ENCODE peak calls at places on chromosomes 12 and 14, in five cellular contexts. One of them, this sample, is unnamed.

GRCh38 chr14:69553221-69553620 is 21.4 kb downstream of the CCDC177 start:
- DNase-seq in ascending aorta: no peak
- DNase-seq in colonic mucosa: no peak
- DNase-seq in fibroblast of lung: peak
- DNase-seq in IMR-90: peak
- DNase-seq in this sample: no peak

GRCh38 chr14:105195533-105196227 is 14.6 kb upstream of the NUDT14 start:
- DNase-seq in fibroblast of lung: no peak
- DNase-seq in colonic mucosa: no peak
- DNase-seq in ascending aorta: no peak
- DNase-seq in IMR-90: no peak
- DNase-seq in this sample: no peak

GRCh38 chr12:49885118-49885517 is 18.6 kb downstream of the FAIM2 start:
- DNase-seq in colonic mucosa: no peak
- DNase-seq in fibroblast of lung: no peak
- DNase-seq in IMR-90: no peak
- DNase-seq in ascending aorta: no peak
- DNase-seq in this sample: no peak

GRCh38 chr14:104080557-104081492 is 4.7 kb upstream of the ASPG start:
- DNase-seq in ascending aorta: no peak
- DNase-seq in colonic mucosa: peak
- DNase-seq in fibroblast of lung: no peak
- DNase-seq in IMR-90: no peak
- DNase-seq in this sample: no peak

GRCh38 chr12:24899503-24900098 is 49.3 kb downstream of the BCAT1 start:
- DNase-seq in fibroblast of lung: no peak
- DNase-seq in colonic mucosa: no peak
- DNase-seq in ascending aorta: no peak
- DNase-seq in IMR-90: no peak
- DNase-seq in this sample: no peak

GRCh38 chr14:36105401-36105800 is 71.1 kb downstream of the PTCSC3 start:
- DNase-seq in IMR-90: no peak
- DNase-seq in ascending aorta: no peak
- DNase-seq in fibroblast of lung: no peak
- DNase-seq in colonic mucosa: no peak
- DNase-seq in this sample: no peak

GRCh38 chr14:100859781-100860180 is 33.9 kb downstream of the MEG3 start:
- DNase-seq in IMR-90: no peak
- DNase-seq in colonic mucosa: no peak
- DNase-seq in fibroblast of lung: no peak
- DNase-seq in ascending aorta: no peak
- DNase-seq in this sample: no peak

GRCh38 chr14:104752338-104752734 is 611 bp upstream of the SIVA1 start:
- DNase-seq in colonic mucosa: no peak
- DNase-seq in ascending aorta: no peak
- DNase-seq in IMR-90: no peak
- DNase-seq in fibroblast of lung: no peak
- DNase-seq in this sample: no peak

GRCh38 chr12:132825089-132825488 is 3.6 kb downstream of the GOLGA3 start:
- DNase-seq in ascending aorta: no peak
- DNase-seq in colonic mucosa: no peak
- DNase-seq in IMR-90: no peak
- DNase-seq in fibroblast of lung: no peak
- DNase-seq in this sample: no peak

GRCh38 chr12:49627752-49628360 is 4.5 kb downstream of the PRPF40B start:
- DNase-seq in ascending aorta: no peak
- DNase-seq in colonic mucosa: peak
- DNase-seq in fibroblast of lung: peak
- DNase-seq in IMR-90: peak
- DNase-seq in this sample: no peak

GRCh38 chr14:69664865-69665526 is 53.6 kb downstream of the SUSD6 start:
- DNase-seq in colonic mucosa: no peak
- DNase-seq in ascending aorta: no peak
- DNase-seq in fibroblast of lung: no peak
- DNase-seq in IMR-90: no peak
- DNase-seq in this sample: no peak

GRCh38 chr12:110920324-110920910 is at the start of gene MYL2:
- DNase-seq in ascending aorta: no peak
- DNase-seq in colonic mucosa: no peak
- DNase-seq in IMR-90: no peak
- DNase-seq in fibroblast of lung: no peak
- DNase-seq in this sample: no peak

GRCh38 chr14:20400965-20401593 is 12.2 kb downstream of the TEP1 start:
- DNase-seq in colonic mucosa: no peak
- DNase-seq in IMR-90: peak
- DNase-seq in ascending aorta: peak
- DNase-seq in fibroblast of lung: peak
- DNase-seq in this sample: no peak

GRCh38 chr14:105050551-105050897 is 14.7 kb downstream of the GPR132 start:
- DNase-seq in colonic mucosa: peak
- DNase-seq in IMR-90: peak
- DNase-seq in ascending aorta: no peak
- DNase-seq in fibroblast of lung: no peak
- DNase-seq in this sample: no peak

GRCh38 chr14:59177229-59177628 is 11.2 kb upstream of the DAAM1 start:
- DNase-seq in ascending aorta: no peak
- DNase-seq in fibroblast of lung: no peak
- DNase-seq in IMR-90: no peak
- DNase-seq in colonic mucosa: no peak
- DNase-seq in this sample: no peak

GRCh38 chr12:68119250-68119649 is 40.3 kb downstream of the IFNG start:
- DNase-seq in colonic mucosa: no peak
- DNase-seq in IMR-90: no peak
- DNase-seq in ascending aorta: no peak
- DNase-seq in fibroblast of lung: no peak
- DNase-seq in this sample: no peak

GRCh38 chr12:68118096-68118755 is 41.3 kb downstream of the IFNG start:
- DNase-seq in IMR-90: no peak
- DNase-seq in ascending aorta: no peak
- DNase-seq in colonic mucosa: no peak
- DNase-seq in fibroblast of lung: no peak
- DNase-seq in this sample: no peak

GRCh38 chr12:32970465-32971110 is 74.0 kb upstream of the PKP2 start:
- DNase-seq in colonic mucosa: no peak
- DNase-seq in fibroblast of lung: no peak
- DNase-seq in ascending aorta: no peak
- DNase-seq in IMR-90: no peak
- DNase-seq in this sample: no peak

GRCh38 chr12:116735951-116736599 is 1.8 kb downstream of the SPRING1 start:
- DNase-seq in fibroblast of lung: no peak
- DNase-seq in colonic mucosa: peak
- DNase-seq in IMR-90: no peak
- DNase-seq in ascending aorta: no peak
- DNase-seq in this sample: no peak

GRCh38 chr14:91419044-91419397 is 1.4 kb upstream of the CCDC88C start:
- DNase-seq in colonic mucosa: no peak
- DNase-seq in ascending aorta: no peak
- DNase-seq in fibroblast of lung: no peak
- DNase-seq in IMR-90: no peak
- DNase-seq in this sample: no peak

GRCh38 chr12:119679490-119679889 is 11.6 kb downstream of the PRKAB1 start:
- DNase-seq in fibroblast of lung: no peak
- DNase-seq in IMR-90: no peak
- DNase-seq in colonic mucosa: peak
- DNase-seq in ascending aorta: no peak
- DNase-seq in this sample: no peak

GRCh38 chr12:11015775-11016430 is 6.5 kb downstream of the TAS2R19 start:
- DNase-seq in ascending aorta: no peak
- DNase-seq in colonic mucosa: peak
- DNase-seq in IMR-90: no peak
- DNase-seq in fibroblast of lung: no peak
- DNase-seq in this sample: no peak

GRCh38 chr12:121520586-121521086 is 60.2 kb downstream of the KDM2B start:
- DNase-seq in fibroblast of lung: no peak
- DNase-seq in ascending aorta: no peak
- DNase-seq in IMR-90: no peak
- DNase-seq in colonic mucosa: no peak
- DNase-seq in this sample: no peak

GRCh38 chr12:121520119-121520518 is 60.7 kb downstream of the KDM2B start:
- DNase-seq in ascending aorta: no peak
- DNase-seq in colonic mucosa: no peak
- DNase-seq in fibroblast of lung: no peak
- DNase-seq in IMR-90: no peak
- DNase-seq in this sample: no peak

GRCh38 chr12:121516437-121517011 is 64.3 kb downstream of the KDM2B start:
- DNase-seq in IMR-90: no peak
- DNase-seq in ascending aorta: no peak
- DNase-seq in fibroblast of lung: no peak
- DNase-seq in colonic mucosa: no peak
- DNase-seq in this sample: no peak

GRCh38 chr12:121518656-121519055 is 62.2 kb downstream of the KDM2B start:
- DNase-seq in colonic mucosa: no peak
- DNase-seq in fibroblast of lung: no peak
- DNase-seq in ascending aorta: no peak
- DNase-seq in IMR-90: no peak
- DNase-seq in this sample: no peak

GRCh38 chr12:121519227-121519626 is 61.6 kb downstream of the KDM2B start:
- DNase-seq in colonic mucosa: no peak
- DNase-seq in IMR-90: no peak
- DNase-seq in fibroblast of lung: no peak
- DNase-seq in ascending aorta: no peak
- DNase-seq in this sample: no peak
- H3K4me3 ChIP-seq in colonic mucosa: no peak
- H3K4me3 ChIP-seq in IMR-90: no peak
- H3K4me3 ChIP-seq in fibroblast of lung: no peak
- H3K4me3 ChIP-seq in ascending aorta: no peak
- H3K4me3 ChIP-seq in this sample: no peak

DNA sequence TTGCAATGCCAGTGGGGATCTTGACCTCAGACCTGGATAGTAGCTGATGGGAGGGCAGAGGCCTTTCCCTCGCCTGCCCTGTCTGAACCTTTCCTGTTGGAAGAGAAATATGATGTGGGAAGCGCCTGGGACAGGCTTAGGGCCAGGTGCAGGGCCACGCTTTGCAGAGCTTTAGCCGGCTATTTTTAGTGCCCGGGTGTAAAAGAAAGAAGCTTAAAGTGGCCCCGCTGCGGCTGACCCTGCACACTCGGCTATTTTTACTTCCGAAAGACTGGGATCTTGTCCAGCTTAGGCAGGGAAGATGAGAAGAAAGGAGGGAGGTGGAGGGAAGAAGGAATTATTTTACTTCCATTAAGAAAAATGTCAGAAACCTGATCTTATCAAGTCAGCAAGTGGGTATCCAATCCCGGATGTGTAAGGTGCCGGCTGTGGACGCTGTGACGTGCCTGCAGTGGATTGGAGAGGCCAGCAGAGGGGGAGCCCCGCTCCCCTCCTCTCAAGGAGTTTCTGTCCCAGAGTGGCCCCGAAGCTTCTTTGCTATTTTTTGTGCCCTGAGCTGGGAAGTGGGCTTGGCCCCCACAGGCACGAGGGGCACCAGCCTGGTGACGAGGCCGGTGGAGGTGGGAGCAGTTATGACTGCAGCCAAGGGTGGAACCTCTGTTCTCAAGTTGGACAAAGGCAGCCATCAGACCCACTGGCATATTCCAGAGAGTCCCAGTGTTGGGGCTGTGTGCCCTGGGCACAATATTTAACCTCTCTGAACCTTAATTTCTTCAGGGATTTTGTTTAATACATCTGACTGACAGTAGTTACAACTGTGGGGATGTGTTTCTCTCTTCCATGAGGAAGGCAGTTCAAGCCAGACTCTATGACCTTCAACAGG is 97.7 kb downstream of the ESRRB start:
- DNase-seq in IMR-90: peak
- DNase-seq in fibroblast of lung: peak
- DNase-seq in ascending aorta: no peak
- DNase-seq in colonic mucosa: no peak
- DNase-seq in this sample: no peak
- TF ChIP-seq CTCF in IMR-90: no peak
- TF ChIP-seq CTCF in fibroblast of lung: no peak
- TF ChIP-seq CTCF in ascending aorta: no peak
- TF ChIP-seq CTCF in colonic mucosa: no peak
- TF ChIP-seq CTCF in this sample: no peak

GRCh38 chr14:64388533-64389243 is 535 bp downstream of the MTHFD1 start:
- DNase-seq in IMR-90: peak
- DNase-seq in ascending aorta: no peak
- DNase-seq in fibroblast of lung: peak
- DNase-seq in colonic mucosa: peak
- DNase-seq in this sample: no peak

GRCh38 chr14:64391113-64391725 is 3.1 kb downstream of the MTHFD1 start:
- DNase-seq in colonic mucosa: no peak
- DNase-seq in ascending aorta: no peak
- DNase-seq in fibroblast of lung: no peak
- DNase-seq in IMR-90: no peak
- DNase-seq in this sample: no peak

GRCh38 chr14:64394423-64394822 is 6.3 kb downstream of the MTHFD1 start:
- DNase-seq in ascending aorta: no peak
- DNase-seq in IMR-90: no peak
- DNase-seq in fibroblast of lung: no peak
- DNase-seq in colonic mucosa: no peak
- DNase-seq in this sample: no peak

GRCh38 chr14:64394973-64395633 is 7.0 kb downstream of the MTHFD1 start:
- DNase-seq in fibroblast of lung: no peak
- DNase-seq in ascending aorta: no peak
- DNase-seq in IMR-90: no peak
- DNase-seq in colonic mucosa: no peak
- DNase-seq in this sample: no peak

DNA sequence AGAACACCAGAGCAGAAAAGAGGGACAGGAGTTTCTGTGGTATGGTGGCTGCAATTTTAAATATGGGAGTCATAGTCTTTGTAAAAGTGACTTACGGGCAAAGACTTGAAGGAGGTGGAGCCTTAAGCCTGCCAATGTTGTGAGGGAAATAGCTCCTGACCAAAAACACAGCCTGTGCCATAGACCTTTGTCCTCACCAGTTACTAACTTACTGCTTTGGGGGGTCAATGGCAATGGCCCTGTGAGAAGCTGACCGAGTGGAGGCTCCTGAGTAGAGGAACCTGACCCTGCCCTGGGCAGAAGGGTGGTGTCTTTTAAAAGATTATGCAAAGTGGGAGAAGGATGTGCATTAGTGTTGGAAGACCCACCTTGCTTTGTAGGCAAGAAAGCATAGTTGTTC is 3.8 kb downstream of the MTHFD1 start:
- DNase-seq in colonic mucosa: no peak
- DNase-seq in fibroblast of lung: no peak
- DNase-seq in IMR-90: no peak
- DNase-seq in ascending aorta: no peak
- DNase-seq in this sample: no peak
- H3K27ac ChIP-seq in colonic mucosa: no peak
- H3K27ac ChIP-seq in fibroblast of lung: no peak
- H3K27ac ChIP-seq in IMR-90: no peak
- H3K27ac ChIP-seq in ascending aorta: no peak
- H3K27ac ChIP-seq in this sample: no peak

DNA sequence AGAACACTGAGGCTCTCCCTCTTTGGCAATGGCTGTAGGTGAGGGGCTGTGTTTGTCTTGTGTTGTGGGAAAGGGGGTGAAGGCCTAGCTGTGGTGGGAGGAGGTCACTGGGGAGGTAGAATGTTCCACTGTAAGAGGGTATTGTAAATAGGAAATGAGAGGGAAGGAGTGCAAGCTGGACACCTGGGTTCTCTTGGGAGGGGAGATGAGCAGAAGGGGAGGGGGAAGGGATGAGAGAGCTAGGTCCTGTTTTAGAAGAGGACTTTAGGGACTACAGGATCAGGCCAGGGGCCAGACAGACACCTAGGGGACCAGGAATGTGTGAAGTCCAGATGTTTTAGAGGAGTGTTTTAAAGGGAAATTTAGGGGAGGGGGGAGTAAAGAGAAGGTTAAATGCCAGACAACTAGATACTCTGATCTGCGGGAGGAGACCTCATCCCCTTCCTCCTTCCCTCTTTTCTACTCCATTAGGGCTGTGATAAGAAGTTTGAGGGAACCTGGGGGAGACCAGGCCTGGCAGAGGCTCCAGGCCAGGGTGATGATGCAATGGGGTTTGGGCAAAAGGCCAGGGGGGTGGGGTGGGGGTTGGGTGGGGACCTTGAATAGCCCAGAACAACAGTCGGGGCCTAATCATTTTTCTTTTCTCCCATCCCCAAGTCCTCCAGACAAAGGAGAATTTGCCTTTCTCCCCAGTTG is 2.0 kb downstream of the ITGA5 start:
- DNase-seq in fibroblast of lung: no peak
- DNase-seq in colonic mucosa: no peak
- DNase-seq in IMR-90: no peak
- DNase-seq in ascending aorta: no peak
- DNase-seq in this sample: no peak
- H3K4me3 ChIP-seq in fibroblast of lung: peak
- H3K4me3 ChIP-seq in colonic mucosa: peak
- H3K4me3 ChIP-seq in IMR-90: peak
- H3K4me3 ChIP-seq in ascending aorta: peak
- H3K4me3 ChIP-seq in this sample: peak

This sample was measured in thoracic aorta.